ENCODE peak calls at places on chromosomes 12 and 14, in eight cellular contexts. C, G, F, M, J, O, W and Q are unnamed samples.

GRCh38 chr12:106601031-106601430 is 18.2 kb downstream of the RFX4 start:
- DNase-seq in C (no peak), G (no peak), F (no peak), M (peak), J (no peak), O (peak), W (no peak), Q (no peak)

GRCh38 chr12:108106599-108106998 is 22.5 kb upstream of the WSCD2 start:
- DNase-seq in C (no peak), G (no peak), F (no peak), M (no peak), J (no peak), O (no peak), W (no peak), Q (no peak)

GRCh38 chr14:20680363-20680762 is 4.0 kb upstream of the RNASE4 start:
- DNase-seq in C (no peak), G (no peak), F (no peak), M (no peak), J (no peak), O (no peak), W (no peak), Q (no peak)

GRCh38 chr12:6295187-6295811 is 15.2 kb upstream of the PLEKHG6 start:
- DNase-seq in C (peak), G (peak), F (no peak), M (no peak), J (peak), O (no peak), W (no peak), Q (no peak)

GRCh38 chr12:42696424-42697149 is 107.0 kb upstream of the PRICKLE1 start:
- DNase-seq in C (peak), G (peak), F (no peak), M (no peak), J (no peak), O (peak), W (no peak), Q (no peak)

GRCh38 chr12:123058980-123059379 is 78.5 kb downstream of the ARL6IP4 start:
- DNase-seq in C (peak), G (no peak), F (no peak), M (no peak), J (no peak), O (no peak), W (no peak), Q (no peak)

GRCh38 chr12:54588110-54588831 is at the start of gene PPP1R1A:
- DNase-seq in C (no peak), G (no peak), F (no peak), M (peak), J (no peak), O (no peak), W (no peak), Q (no peak)

GRCh38 chr12:6548556-6549378 is 7.1 kb downstream of the IFFO1 start:
- DNase-seq in C (peak), G (peak), F (no peak), M (no peak), J (peak), O (no peak), W (no peak), Q (no peak)

GRCh38 chr14:60905930-60906329 is 74.9 kb downstream of the TRMT5 start:
- DNase-seq in C (peak), G (no peak), F (no peak), M (no peak), J (no peak), O (no peak), W (no peak), Q (no peak)

GRCh38 chr14:69315302-69315701 is 55.3 kb downstream of the GALNT16 start:
- DNase-seq in C (peak), G (peak), F (no peak), M (no peak), J (peak), O (no peak), W (no peak), Q (no peak)

GRCh38 chr14:35332517-35333346 is 40.5 kb downstream of the PSMA6 start:
- DNase-seq in C (peak), G (peak), F (no peak), M (no peak), J (peak), O (peak), W (peak), Q (peak)

GRCh38 chr12:16603265-16603915 is 2.6 kb downstream of the LMO3 start:
- DNase-seq in C (no peak), G (no peak), F (no peak), M (no peak), J (no peak), O (no peak), W (no peak), Q (no peak)

GRCh38 chr14:77085538-77085937 is 12.5 kb upstream of the CIPC start:
- DNase-seq in C (no peak), G (no peak), F (no peak), M (no peak), J (no peak), O (no peak), W (no peak), Q (no peak)
- TF ChIP-seq CTCF in C (no peak), G (no peak), F (no peak), M (no peak), J (no peak), O (no peak), W (no peak), Q (no peak)

GRCh38 chr12:33589609-33590114 is 150.0 kb upstream of the SYT10 start:
- DNase-seq in C (no peak), G (no peak), F (no peak), M (no peak), J (no peak), O (peak), W (no peak), Q (no peak)
- TF ChIP-seq CTCF in C (no peak), G (no peak), F (no peak), M (no peak), J (no peak), O (no peak), W (no peak), Q (no peak)

GRCh38 chr12:20194171-20194570 is 174.2 kb upstream of the PDE3A start:
- DNase-seq in C (peak), G (peak), F (no peak), M (no peak), J (peak), O (no peak), W (no peak), Q (no peak)
- TF ChIP-seq CTCF in C (peak), G (peak), F (no peak), M (no peak), J (peak), O (no peak), W (no peak), Q (no peak)

DNA sequence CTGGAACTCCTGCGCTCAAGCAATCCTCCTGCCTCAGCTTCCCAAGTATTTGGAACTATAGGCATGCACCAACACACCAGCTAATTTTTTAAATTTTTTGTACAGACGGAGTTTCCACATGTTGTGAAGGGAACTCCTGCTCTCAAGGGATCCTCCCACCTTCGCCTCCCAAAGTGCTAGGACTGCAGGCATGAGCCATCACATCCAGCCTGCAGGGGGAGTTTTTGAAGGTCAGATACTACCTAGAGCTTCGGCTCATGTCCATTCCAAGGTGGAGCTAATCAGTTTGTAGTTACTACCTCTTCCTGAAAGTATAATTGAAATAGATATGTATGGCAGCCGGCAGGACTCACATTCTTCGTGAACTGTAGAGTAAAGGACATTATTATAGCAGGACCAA is 3.7 kb upstream of the TAS2R19 start:
- DNase-seq in C (no peak), G (no peak), F (no peak), M (no peak), J (peak), O (no peak), W (no peak), Q (no peak)
- TF ChIP-seq CTCF in C (peak), G (peak), F (no peak), M (no peak), J (no peak), O (no peak), W (no peak), Q (no peak)

GRCh38 chr14:72547999-72548398 is 345.9 kb downstream of the DPF3 start:
- DNase-seq in C (no peak), G (no peak), F (no peak), M (no peak), J (peak), O (no peak), W (no peak), Q (no peak)
- TF ChIP-seq CTCF in C (no peak), G (no peak), F (no peak), M (no peak), J (no peak), O (no peak), W (no peak), Q (no peak)

GRCh38 chr14:76546426-76547221 is 170.7 kb downstream of the ESRRB start:
- DNase-seq in C (peak), G (no peak), F (no peak), M (peak), J (peak), O (peak), W (peak), Q (peak)
- TF ChIP-seq CTCF in C (peak), G (peak), F (peak), M (peak), J (peak), O (peak), W (peak), Q (peak)